ENCODE peak calls at places on chromosome 11, in nine cellular contexts. D is left cardiac atrium; Z is right cardiac atrium; W is T-helper 17 cell; O is stimulated activated naive CD8-positive, alpha-beta T cell treated with anti-CD3 and anti-CD28 coated beads, Interleukin-15, Interleukin-2, amounts not matched to agents 100 U/mL and 50 U/mL, for 24 hours; X is omental fat pad; V is body of pancreas; P is Right ventricle myocardium inferior; A is activated T-helper 17 cell treated with anti-CD3 and anti-CD28 coated beads, Interleukin-2, amount 50 U/mL, for 72 hours. M is an unnamed sample.

GRCh38 chr11:45093761-45094455 is 52.5 kb upstream of the PRDM11 start:
- ATAC-seq in D (no peak), Z (no peak), W (no peak), O (no peak), X (no peak), V (no peak), P (no peak), A (no peak), M (no peak)

GRCh38 chr11:128509990-128510389 is 77.4 kb downstream of the ETS1 start:
- ATAC-seq in D (no peak), Z (no peak), W (no peak), O (peak; percentile 17), X (no peak), V (no peak), P (no peak), A (peak; percentile 44), M (no peak)

GRCh38 chr11:65013130-65013691 is 749 bp upstream of the ARL2 start:
- ATAC-seq in D (no peak), Z (peak; percentile 95), W (no peak), O (no peak), X (peak; percentile 91), V (peak; percentile 88), P (peak; percentile 95), A (no peak), M (no peak)

GRCh38 chr11:132125855-132126841 is 755.7 kb downstream of the NTM start:
- ATAC-seq in D (peak; percentile 60), Z (peak; percentile 65), W (peak; percentile 53), O (no peak), X (no peak), V (no peak), P (peak; percentile 62), A (peak; percentile 49), M (peak; percentile 27)

GRCh38 chr11:112320668-112321067 is 60.0 kb upstream of the PLET1 start:
- ATAC-seq in D (peak; percentile 80), Z (peak; percentile 86), W (no peak), O (no peak), X (no peak), V (no peak), P (peak; percentile 84), A (no peak), M (peak; percentile 51)

GRCh38 chr11:117828641-117829368 is 4.3 kb upstream of the FXYD2 start:
- ATAC-seq in D (no peak), Z (no peak), W (peak; percentile 93), O (peak; percentile 98), X (peak; percentile 48), V (no peak), P (peak; percentile 35), A (peak; percentile 98), M (peak; percentile 72)

GRCh38 chr11:65492637-65493366 is 6.0 kb upstream of the MALAT1 start:
- ATAC-seq in D (peak; percentile 12), Z (peak; percentile 35), W (no peak), O (peak; percentile 45), X (peak; percentile 19), V (no peak), P (peak; percentile 36), A (peak; percentile 57), M (peak; percentile 44)

GRCh38 chr11:2443881-2444300 is 423 bp downstream of the TRPM5 start:
- ATAC-seq in D (no peak), Z (peak; percentile 8), W (no peak), O (no peak), X (no peak), V (no peak), P (no peak), A (no peak), M (no peak)

GRCh38 chr11:121467965-121468364 is 15.2 kb upstream of the SORL1-AS1 start:
- ATAC-seq in D (no peak), Z (no peak), W (peak; percentile 81), O (peak; percentile 42), X (no peak), V (no peak), P (no peak), A (peak; percentile 38), M (no peak)

GRCh38 chr11:18671246-18671645 is 27.3 kb upstream of the TMEM86A start:
- ATAC-seq in D (no peak), Z (no peak), W (no peak), O (peak; percentile 42), X (no peak), V (no peak), P (no peak), A (peak; percentile 60), M (no peak)

GRCh38 chr11:34685864-34686263 is 65.0 kb downstream of the EHF start:
- ATAC-seq in D (no peak), Z (no peak), W (no peak), O (no peak), X (no peak), V (no peak), P (no peak), A (no peak), M (no peak)

GRCh38 chr11:77151804-77152513 is 23.9 kb downstream of the MYO7A start:
- ATAC-seq in D (no peak), Z (no peak), W (peak; percentile 73), O (peak; percentile 79), X (no peak), V (no peak), P (no peak), A (peak; percentile 89), M (no peak)

GRCh38 chr11:86160546-86161149 is 83.9 kb upstream of the EED start:
- ATAC-seq in D (no peak), Z (no peak), W (no peak), O (no peak), X (no peak), V (no peak), P (no peak), A (no peak), M (no peak)

GRCh38 chr11:94134651-94135512 is 6.2 kb downstream of the PANX1 start:
- ATAC-seq in D (peak; percentile 62), Z (peak; percentile 85), W (peak; percentile 27), O (peak; percentile 90), X (peak; percentile 81), V (peak; percentile 54), P (peak; percentile 71), A (peak; percentile 96), M (peak; percentile 68)

GRCh38 chr11:76654980-76655379 is 15.6 kb downstream of the LRRC32 start:
- ATAC-seq in D (no peak), Z (no peak), W (no peak), O (no peak), X (no peak), V (no peak), P (no peak), A (no peak), M (no peak)

GRCh38 chr11:31500560-31500959 is 8.9 kb downstream of the IMMP1L start:
- ATAC-seq in D (no peak), Z (no peak), W (no peak), O (no peak), X (no peak), V (no peak), P (no peak), A (no peak), M (no peak)

M was measured in gastroesophageal sphincter.